ENCODE peak calls at places on chromosomes 16 and 17, in seven cellular contexts. One of them, this sample, is unnamed.

GRCh38 chr17:71765437-71765836 is 355.4 kb upstream of the SOX9 start:
- DNase-seq in IMR-90: peak; percentile 1
- DNase-seq in upper lobe of left lung: no peak
- DNase-seq in heart left ventricle: no peak
- DNase-seq in prostate gland: no peak
- DNase-seq in thyroid gland: peak; percentile 64
- DNase-seq in stomach: no peak
- DNase-seq in this sample: no peak

GRCh38 chr16:47873434-47873833 is 282.4 kb downstream of the ABCC12 start:
- DNase-seq in IMR-90: no peak
- DNase-seq in upper lobe of left lung: no peak
- DNase-seq in heart left ventricle: no peak
- DNase-seq in prostate gland: no peak
- DNase-seq in thyroid gland: no peak
- DNase-seq in stomach: no peak
- DNase-seq in this sample: no peak

GRCh38 chr16:11880047-11880446 is 28.7 kb upstream of the RSL1D1 start:
- DNase-seq in IMR-90: no peak
- DNase-seq in upper lobe of left lung: no peak
- DNase-seq in heart left ventricle: no peak
- DNase-seq in prostate gland: no peak
- DNase-seq in thyroid gland: no peak
- DNase-seq in stomach: no peak
- DNase-seq in this sample: no peak

GRCh38 chr17:75778861-75779249 is 5.8 kb upstream of the UNK start:
- DNase-seq in IMR-90: peak; percentile 35
- DNase-seq in upper lobe of left lung: no peak
- DNase-seq in heart left ventricle: no peak
- DNase-seq in prostate gland: no peak
- DNase-seq in thyroid gland: no peak
- DNase-seq in stomach: peak; percentile 62
- DNase-seq in this sample: no peak

GRCh38 chr17:55056530-55056929 is 88.0 kb downstream of the STXBP4 start:
- DNase-seq in IMR-90: no peak
- DNase-seq in upper lobe of left lung: no peak
- DNase-seq in heart left ventricle: no peak
- DNase-seq in prostate gland: peak; percentile 53
- DNase-seq in thyroid gland: peak; percentile 67
- DNase-seq in stomach: peak; percentile 58
- DNase-seq in this sample: no peak

GRCh38 chr17:4725646-4726300 is 5.5 kb upstream of the MED11 start:
- DNase-seq in IMR-90: no peak
- DNase-seq in upper lobe of left lung: no peak
- DNase-seq in heart left ventricle: no peak
- DNase-seq in prostate gland: no peak
- DNase-seq in thyroid gland: no peak
- DNase-seq in stomach: no peak
- DNase-seq in this sample: no peak

GRCh38 chr16:3501783-3502400 is 1.1 kb downstream of the CLUAP1 start:
- DNase-seq in IMR-90: no peak
- DNase-seq in upper lobe of left lung: no peak
- DNase-seq in heart left ventricle: no peak
- DNase-seq in prostate gland: no peak
- DNase-seq in thyroid gland: no peak
- DNase-seq in stomach: no peak
- DNase-seq in this sample: no peak

GRCh38 chr16:81711609-81712329 is 67.3 kb upstream of the PLCG2 start:
- DNase-seq in IMR-90: peak; percentile 92
- DNase-seq in upper lobe of left lung: no peak
- DNase-seq in heart left ventricle: no peak
- DNase-seq in prostate gland: no peak
- DNase-seq in thyroid gland: no peak
- DNase-seq in stomach: no peak
- DNase-seq in this sample: no peak

GRCh38 chr16:73082608-73083007 is 34.7 kb upstream of the ZFHX3 start:
- DNase-seq in IMR-90: peak; percentile 98
- DNase-seq in upper lobe of left lung: no peak
- DNase-seq in heart left ventricle: no peak
- DNase-seq in prostate gland: peak; percentile 32
- DNase-seq in thyroid gland: no peak
- DNase-seq in stomach: no peak
- DNase-seq in this sample: no peak

GRCh38 chr16:67708368-67708771 is 10.7 kb downstream of the GFOD2 start:
- DNase-seq in IMR-90: peak; percentile 49
- DNase-seq in upper lobe of left lung: no peak
- DNase-seq in heart left ventricle: no peak
- DNase-seq in prostate gland: no peak
- DNase-seq in thyroid gland: no peak
- DNase-seq in stomach: no peak
- DNase-seq in this sample: no peak

GRCh38 chr16:24257965-24258364 is 1.8 kb downstream of the CACNG3 start:
- DNase-seq in IMR-90: no peak
- DNase-seq in upper lobe of left lung: no peak
- DNase-seq in heart left ventricle: no peak
- DNase-seq in prostate gland: no peak
- DNase-seq in thyroid gland: no peak
- DNase-seq in stomach: no peak
- DNase-seq in this sample: no peak

GRCh38 chr17:31678431-31678830 is 180.6 kb downstream of the COPRS start:
- DNase-seq in IMR-90: peak; percentile 41
- DNase-seq in upper lobe of left lung: no peak
- DNase-seq in heart left ventricle: no peak
- DNase-seq in prostate gland: no peak
- DNase-seq in thyroid gland: no peak
- DNase-seq in stomach: no peak
- DNase-seq in this sample: no peak

GRCh38 chr16:78458588-78458987 is 359.1 kb downstream of the WWOX start:
- DNase-seq in IMR-90: no peak
- DNase-seq in upper lobe of left lung: no peak
- DNase-seq in heart left ventricle: no peak
- DNase-seq in prostate gland: no peak
- DNase-seq in thyroid gland: no peak
- DNase-seq in stomach: no peak
- DNase-seq in this sample: no peak

GRCh38 chr17:4448197-4448980 is 14.6 kb downstream of the SPNS3 start:
- DNase-seq in IMR-90: no peak
- DNase-seq in upper lobe of left lung: no peak
- DNase-seq in heart left ventricle: no peak
- DNase-seq in prostate gland: no peak
- DNase-seq in thyroid gland: no peak
- DNase-seq in stomach: no peak
- DNase-seq in this sample: no peak

GRCh38 chr17:28750178-28751047 is 6.6 kb downstream of the TRAF4 start:
- DNase-seq in IMR-90: peak; percentile 90
- DNase-seq in upper lobe of left lung: peak; percentile 36
- DNase-seq in heart left ventricle: peak; percentile 91
- DNase-seq in prostate gland: peak; percentile 95
- DNase-seq in thyroid gland: peak; percentile 97
- DNase-seq in stomach: peak; percentile 97
- DNase-seq in this sample: peak; percentile 91

GRCh38 chr17:19867654-19868395 is at the start of gene ULK2:
- DNase-seq in IMR-90: peak; percentile 69
- DNase-seq in upper lobe of left lung: peak; percentile 94
- DNase-seq in heart left ventricle: peak; percentile 70
- DNase-seq in prostate gland: peak; percentile 33
- DNase-seq in thyroid gland: peak; percentile 63
- DNase-seq in stomach: peak; percentile 68
- DNase-seq in this sample: peak; percentile 88

GRCh38 chr17:78241277-78242023 is 10.0 kb downstream of the TMEM235 start:
- DNase-seq in IMR-90: peak; percentile 47
- DNase-seq in upper lobe of left lung: no peak
- DNase-seq in heart left ventricle: no peak
- DNase-seq in prostate gland: no peak
- DNase-seq in thyroid gland: no peak
- DNase-seq in stomach: no peak
- DNase-seq in this sample: no peak

DNA sequence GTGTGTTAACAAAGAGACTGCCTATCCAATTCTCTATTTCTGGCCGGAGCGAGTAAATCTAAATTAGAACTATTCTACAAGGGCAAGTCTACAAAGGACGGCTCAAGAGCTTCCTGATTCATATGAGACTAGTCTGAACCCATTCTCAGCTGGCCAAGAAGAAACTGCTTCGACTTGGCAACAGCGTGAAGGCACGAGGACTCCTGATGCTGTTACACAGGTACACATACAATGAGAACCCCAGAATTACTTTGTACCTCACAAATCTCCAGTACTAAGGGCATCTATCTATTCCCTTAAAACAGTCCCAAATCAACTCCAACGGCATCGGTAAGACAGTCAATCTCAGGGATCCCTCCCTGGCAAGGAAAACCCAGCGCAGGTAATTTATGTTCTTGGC is 1.5 kb downstream of the CRK start:
- DNase-seq in IMR-90: no peak
- DNase-seq in upper lobe of left lung: no peak
- DNase-seq in heart left ventricle: no peak
- DNase-seq in prostate gland: no peak
- DNase-seq in thyroid gland: no peak
- DNase-seq in stomach: no peak
- DNase-seq in this sample: no peak
- TF ChIP-seq POLR2A in IMR-90: no peak
- TF ChIP-seq POLR2A in upper lobe of left lung: no peak
- TF ChIP-seq POLR2A in heart left ventricle: no peak
- TF ChIP-seq POLR2A in prostate gland: no peak
- TF ChIP-seq POLR2A in thyroid gland: no peak
- TF ChIP-seq POLR2A in stomach: no peak
- TF ChIP-seq POLR2A in this sample: no peak

DNA sequence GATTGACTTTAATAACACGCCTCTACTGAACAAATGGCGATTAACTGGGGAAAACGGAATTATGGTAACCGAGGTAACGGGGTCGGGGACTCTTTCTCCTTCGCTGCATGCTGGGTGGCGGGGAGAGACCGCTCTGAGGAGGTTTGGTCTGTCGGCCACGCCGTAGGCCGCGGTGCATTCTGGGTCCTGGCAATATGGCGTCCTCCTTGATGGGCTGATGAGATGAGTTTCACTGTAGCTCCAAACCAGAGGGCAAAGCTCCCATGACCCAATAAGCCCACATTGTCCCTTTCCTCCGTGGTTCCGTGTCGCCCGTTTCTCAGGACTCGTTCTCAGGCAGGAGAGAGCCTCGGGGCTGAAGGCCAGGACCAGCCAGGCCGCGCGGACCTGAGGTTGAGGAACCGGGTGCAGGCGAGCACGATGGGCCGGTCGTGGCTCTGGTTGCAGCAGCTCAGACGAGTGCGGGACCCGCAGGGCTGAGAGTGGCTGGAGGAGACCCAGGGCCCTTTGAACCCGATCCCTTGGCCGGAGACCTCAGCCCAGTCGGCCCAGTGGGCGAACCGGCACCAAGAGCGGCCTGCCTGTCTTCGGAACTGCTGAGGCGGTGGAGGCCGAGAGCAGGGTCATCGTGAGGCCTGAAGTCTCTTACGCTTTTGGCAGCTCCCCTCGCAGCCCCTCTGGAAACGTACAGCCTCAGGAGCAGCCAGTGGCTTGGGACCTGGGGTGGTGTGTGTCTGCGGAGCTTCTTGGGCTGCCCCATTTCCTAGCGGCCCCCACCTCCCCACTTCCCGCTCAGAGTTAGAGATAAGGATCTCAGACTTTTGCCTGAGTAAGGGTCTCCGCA is at the start of gene RPTOR:
- DNase-seq in IMR-90: peak; percentile 89
- DNase-seq in upper lobe of left lung: peak; percentile 97
- DNase-seq in heart left ventricle: peak; percentile 92
- DNase-seq in prostate gland: peak; percentile 87
- DNase-seq in thyroid gland: peak; percentile 88
- DNase-seq in stomach: peak; percentile 90
- DNase-seq in this sample: peak; percentile 97
- TF ChIP-seq CTCF in IMR-90: no peak
- TF ChIP-seq CTCF in upper lobe of left lung: no peak
- TF ChIP-seq CTCF in heart left ventricle: no peak
- TF ChIP-seq CTCF in prostate gland: peak; percentile 27
- TF ChIP-seq CTCF in thyroid gland: no peak
- TF ChIP-seq CTCF in stomach: no peak
- TF ChIP-seq CTCF in this sample: no peak

GRCh38 chr16:30183961-30184429 is 593 bp downstream of the CORO1A start:
- DNase-seq in IMR-90: no peak
- DNase-seq in upper lobe of left lung: peak; percentile 79
- DNase-seq in heart left ventricle: peak; percentile 48
- DNase-seq in prostate gland: no peak
- DNase-seq in thyroid gland: peak; percentile 17
- DNase-seq in stomach: peak; percentile 53
- DNase-seq in this sample: peak; percentile 87
- TF ChIP-seq POLR2A in IMR-90: no peak
- TF ChIP-seq POLR2A in upper lobe of left lung: no peak
- TF ChIP-seq POLR2A in heart left ventricle: no peak
- TF ChIP-seq POLR2A in prostate gland: no peak
- TF ChIP-seq POLR2A in thyroid gland: no peak
- TF ChIP-seq POLR2A in stomach: no peak
- TF ChIP-seq POLR2A in this sample: no peak

GRCh38 chr16:80437707-80438106 is 103.1 kb upstream of the DYNLRB2 start:
- DNase-seq in IMR-90: no peak
- DNase-seq in upper lobe of left lung: no peak
- DNase-seq in heart left ventricle: no peak
- DNase-seq in prostate gland: no peak
- DNase-seq in thyroid gland: no peak
- DNase-seq in stomach: no peak
- DNase-seq in this sample: no peak
- TF ChIP-seq CTCF in IMR-90: no peak
- TF ChIP-seq CTCF in upper lobe of left lung: no peak
- TF ChIP-seq CTCF in heart left ventricle: no peak
- TF ChIP-seq CTCF in prostate gland: no peak
- TF ChIP-seq CTCF in thyroid gland: no peak
- TF ChIP-seq CTCF in stomach: no peak
- TF ChIP-seq CTCF in this sample: no peak

DNA sequence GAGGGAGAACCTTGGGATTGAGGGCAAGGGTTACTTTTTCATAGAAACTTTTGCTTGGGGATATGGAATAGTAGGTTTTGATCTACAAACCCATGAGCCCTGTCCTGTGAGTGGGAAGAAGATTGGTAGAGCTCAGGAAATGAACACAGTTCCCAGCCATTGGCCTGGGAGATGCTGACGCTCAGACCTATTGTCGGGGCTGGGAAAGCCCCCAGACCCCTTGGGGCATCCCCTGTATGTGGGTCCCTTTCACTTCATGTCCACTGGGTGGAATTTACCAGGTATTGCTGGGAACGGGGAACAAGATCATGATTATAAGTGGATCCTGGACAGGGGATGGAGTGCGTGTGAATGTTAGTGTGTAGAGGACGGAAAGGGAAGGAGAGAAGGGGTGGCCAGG is 19.0 kb downstream of the MSI2 start:
- DNase-seq in IMR-90: no peak
- DNase-seq in upper lobe of left lung: no peak
- DNase-seq in heart left ventricle: no peak
- DNase-seq in prostate gland: no peak
- DNase-seq in thyroid gland: no peak
- DNase-seq in stomach: no peak
- DNase-seq in this sample: no peak
- TF ChIP-seq POLR2A in IMR-90: no peak
- TF ChIP-seq POLR2A in upper lobe of left lung: no peak
- TF ChIP-seq POLR2A in heart left ventricle: no peak
- TF ChIP-seq POLR2A in prostate gland: no peak
- TF ChIP-seq POLR2A in thyroid gland: no peak
- TF ChIP-seq POLR2A in stomach: no peak
- TF ChIP-seq POLR2A in this sample: no peak

This sample was measured in lower leg skin.